ENCODE peak calls at places on chromosomes 11 and 22, in ten cellular contexts. C is neural progenitor cell, N is HL-60, P is heart left ventricle, O is WERI-Rb-1, K is thoracic aorta, U is PC-9, W is stomach, X is fibroblast of lung, S is IMR-90. J is an unnamed sample.
A peak's percentile ranks its signal among the peaks of the same experiment; 100 is the strongest.

GRCh38 chr11:44637477-44637876 is 72.0 kb downstream of the CD82 start:
- DNase-seq in O (no peak), U (no peak), N (peak; percentile 75), W (no peak), P (no peak), S (no peak), K (no peak), X (no peak), C (no peak), J (peak; percentile 9)

GRCh38 chr11:133913761-133914160 is 43.0 kb downstream of the IGSF9B start:
- DNase-seq in W (no peak), K (no peak), P (no peak), U (no peak), S (no peak), N (no peak), O (no peak), X (no peak), C (no peak), J (no peak)

GRCh38 chr22:49995413-49996191 is 17.0 kb downstream of the IL17REL start:
- DNase-seq in C (no peak), O (no peak), W (peak; percentile 20), N (no peak), K (no peak), U (no peak), X (no peak), P (no peak), S (no peak), J (no peak)

GRCh38 chr11:24709928-24710565 is 213.2 kb downstream of the LUZP2 start:
- DNase-seq in S (no peak), W (no peak), X (no peak), N (no peak), P (no peak), K (no peak), U (no peak), O (no peak), C (no peak), J (no peak)

GRCh38 chr11:35247428-35247827 is 108.5 kb downstream of the CD44 start:
- DNase-seq in O (no peak), W (peak; percentile 36), U (no peak), X (no peak), K (no peak), C (no peak), N (no peak), P (no peak), S (no peak), J (no peak)

GRCh38 chr11:25453471-25453870 is 878.5 kb upstream of the ANO3 start:
- DNase-seq in C (no peak), X (no peak), P (no peak), K (no peak), W (no peak), U (no peak), S (no peak), N (no peak), O (no peak), J (peak; percentile 16)

GRCh38 chr11:19739872-19740271 is 27.2 kb downstream of the NAV2 start:
- DNase-seq in N (no peak), S (peak; percentile 13), P (peak; percentile 43), X (peak; percentile 12), O (peak; percentile 13), K (no peak), W (no peak), U (no peak), C (peak; percentile 66), J (peak; percentile 44)

GRCh38 chr11:121889931-121890330 is 226.1 kb downstream of the BLID start:
- DNase-seq in S (peak; percentile 73), X (peak; percentile 80), O (no peak), W (no peak), U (no peak), N (no peak), C (no peak), P (no peak), K (no peak), J (no peak)

GRCh38 chr22:46830001-46830715 is 67.7 kb downstream of the TBC1D22A start:
- DNase-seq in W (peak; percentile 53), X (peak; percentile 84), O (no peak), K (no peak), U (peak; percentile 88), N (no peak), P (peak; percentile 68), S (peak; percentile 52), C (no peak), J (peak; percentile 38)

GRCh38 chr22:39932918-39933649 is 27.1 kb upstream of the TMA7B start:
- DNase-seq in X (no peak), S (no peak), K (no peak), N (peak; percentile 15), C (peak; percentile 90), O (peak; percentile 33), P (peak; percentile 31), U (peak; percentile 29), W (peak; percentile 71), J (no peak)

GRCh38 chr22:44677299-44678244 is 24.4 kb upstream of the PRR5 start:
- DNase-seq in W (no peak), O (no peak), U (no peak), P (no peak), X (no peak), C (no peak), N (no peak), K (no peak), S (no peak), J (no peak)

GRCh38 chr22:28750471-28750881 is 8.6 kb downstream of the HSCB start:
- DNase-seq in P (no peak), K (no peak), N (no peak), X (peak; percentile 84), W (no peak), O (no peak), S (peak; percentile 93), C (no peak), U (no peak), J (no peak)

GRCh38 chr11:120908521-120909181 is 115.3 kb upstream of the TBCEL start:
- DNase-seq in N (peak; percentile 95), S (no peak), U (peak; percentile 15), C (no peak), O (no peak), W (no peak), K (no peak), P (no peak), X (peak; percentile 5), J (no peak)

GRCh38 chr11:70872950-70873735 is 379.2 kb downstream of the SHANK2 start:
- DNase-seq in P (no peak), N (no peak), S (no peak), O (no peak), X (no peak), W (no peak), K (no peak), U (no peak), C (peak; percentile 36), J (no peak)

GRCh38 chr11:829946-830294 is 2.2 kb downstream of the CRACR2B start:
- DNase-seq in C (no peak), P (no peak), U (no peak), O (no peak), W (no peak), K (no peak), S (no peak), N (no peak), X (no peak), J (no peak)
- H3K27ac ChIP-seq in C (no peak overlapping the region), P (peak overlapping the region; percentile 86), U (no peak overlapping the region), O (peak overlapping the region; percentile 97), W (peak overlapping the region; percentile 90), K (peak overlapping the region; percentile 40), S (no peak overlapping the region), N (no peak overlapping the region), X (no peak overlapping the region), J (no peak overlapping the region)

DNA sequence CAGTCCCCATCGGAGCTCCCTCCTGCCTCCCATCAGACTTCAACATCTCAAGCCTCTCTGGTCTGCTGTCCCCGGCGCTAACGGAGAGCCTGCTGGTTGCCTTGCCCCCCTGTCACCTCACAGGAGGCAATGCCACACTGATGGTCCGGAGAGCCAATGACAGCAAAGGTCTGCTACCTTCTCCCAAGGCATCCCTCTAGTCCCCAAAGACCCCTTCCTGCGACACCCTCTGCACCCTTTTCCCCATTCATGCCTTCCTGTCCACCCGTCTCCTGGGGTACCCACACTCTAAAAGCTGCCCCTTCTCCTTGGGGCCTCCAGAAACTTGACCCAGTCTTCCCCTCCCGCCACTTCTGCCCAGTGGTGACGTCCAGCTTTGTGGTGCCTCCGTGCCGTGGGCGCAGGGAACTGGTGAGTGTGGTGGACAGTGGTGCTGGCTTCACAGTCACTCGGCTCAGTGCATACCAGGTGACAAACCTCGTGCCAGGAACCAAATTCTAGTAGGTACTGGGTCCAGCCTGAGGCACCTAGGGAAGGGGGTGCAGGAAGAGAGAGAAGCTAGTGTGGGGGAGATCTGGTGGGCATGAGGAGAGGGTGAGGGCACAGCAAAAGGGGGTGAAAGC is 860 bp downstream of the UPK2 start:
- DNase-seq in N (no peak), O (no peak), S (no peak), C (no peak), P (no peak), K (no peak), U (no peak), X (no peak), W (no peak), J (no peak)
- TF ChIP-seq CTCF in N (no peak), O (no peak), S (no peak), C (no peak), P (no peak), K (no peak), U (no peak), X (no peak), W (peak; percentile 47), J (no peak)

GRCh38 chr22:33654173-33654890 is 265.9 kb downstream of the LARGE1 start:
- DNase-seq in C (no peak), K (no peak), W (no peak), O (no peak), X (no peak), S (no peak), U (no peak), P (no peak), N (no peak), J (peak; percentile 28)

GRCh38 chr22:33658775-33659174 is 261.5 kb downstream of the LARGE1 start:
- DNase-seq in W (no peak), P (peak; percentile 71), O (no peak), U (no peak), X (no peak), S (peak; percentile 8), K (no peak), C (no peak), N (no peak), J (peak; percentile 65)

GRCh38 chr22:33657670-33658069 is 262.6 kb downstream of the LARGE1 start:
- DNase-seq in X (no peak), P (no peak), S (no peak), C (no peak), U (no peak), K (no peak), O (no peak), N (no peak), W (no peak), J (no peak)

GRCh38 chr22:33656808-33657628 is 263.3 kb downstream of the LARGE1 start:
- DNase-seq in K (no peak), X (no peak), N (no peak), P (no peak), W (no peak), U (no peak), S (no peak), C (no peak), O (no peak), J (no peak)

GRCh38 chr22:33659423-33659822 is 260.9 kb downstream of the LARGE1 start:
- DNase-seq in U (no peak), W (no peak), X (peak; percentile 19), S (no peak), O (no peak), C (no peak), K (no peak), P (no peak), N (no peak), J (peak; percentile 43)
- H3K27ac ChIP-seq in U (no peak overlapping the region), W (peak overlapping the region; percentile 12), X (no peak overlapping the region), S (no peak overlapping the region), O (no peak overlapping the region), C (no peak overlapping the region), K (no peak overlapping the region), P (peak overlapping the region; percentile 64), N (no peak overlapping the region), J (no peak overlapping the region)

GRCh38 chr11:88420165-88420781 is 82.7 kb upstream of the CTSC start:
- DNase-seq in S (peak; percentile 78), N (peak; percentile 39), P (peak; percentile 33), O (no peak), W (no peak), K (no peak), X (peak; percentile 55), U (no peak), C (no peak), J (peak; percentile 16)
- TF ChIP-seq CTCF in S (no peak), N (no peak), P (no peak), O (no peak), W (no peak), K (no peak), X (peak; percentile 6), U (no peak), C (no peak), J (no peak)